ENCODE peak calls at places on chromosomes 5 and 9, in six cellular contexts. Q, G, B, O, S and D are unnamed samples. For H3K4me1 and H3K9me3, the result is how much of the 10 kb centered on the place peaks cover.

GRCh38 chr5:139574641-139575312 is 13.6 kb downstream of the UBE2D2 start:
- DNase-seq in Q (no peak), S (no peak), B (no peak), O (no peak), G (no peak), D (no peak)

GRCh38 chr5:1325870-1326546 is 18.9 kb downstream of the CLPTM1L start:
- DNase-seq in G (no peak), S (no peak), B (no peak), O (no peak), Q (no peak), D (peak)

GRCh38 chr9:33782395-33783152 is 12.8 kb upstream of the PRSS3 start:
- DNase-seq in B (no peak), G (no peak), S (no peak), O (no peak), Q (no peak), D (no peak)

GRCh38 chr5:18305288-18305899 is 671.1 kb downstream of the TAF11L14 start:
- DNase-seq in G (no peak), S (no peak), B (no peak), Q (no peak), O (no peak), D (no peak)

GRCh38 chr9:86202338-86202882 is 57.0 kb downstream of the C9orf153 start:
- DNase-seq in S (no peak), B (no peak), Q (no peak), O (no peak), G (no peak), D (no peak)

GRCh38 chr9:131608469-131609115 is 63.3 kb downstream of the PRRT1B start:
- DNase-seq in S (no peak), G (peak), Q (peak), B (peak), O (peak), D (no peak)

GRCh38 chr5:54758038-54758437 is 227.4 kb downstream of the ESM1 start:
- DNase-seq in O (no peak), S (no peak), G (no peak), B (no peak), Q (no peak), D (no peak)

GRCh38 chr5:120327180-120327579 is 136.9 kb upstream of the PRR16 start:
- DNase-seq in O (no peak), B (no peak), Q (no peak), G (no peak), S (no peak), D (no peak)

GRCh38 chr5:66477591-66477990 is 118.6 kb upstream of the MAST4 start:
- DNase-seq in O (no peak), S (no peak), B (no peak), G (no peak), Q (no peak), D (no peak)

GRCh38 chr9:136725612-136726011 is 13.2 kb downstream of the DIPK1B start:
- DNase-seq in B (no peak), O (no peak), G (no peak), S (no peak), Q (no peak), D (no peak)

GRCh38 chr9:90767523-90768100 is 34.0 kb upstream of the SYK start:
- DNase-seq in Q (no peak), O (no peak), B (no peak), G (no peak), S (no peak), D (no peak)

GRCh38 chr5:56176155-56176798 is 56.9 kb downstream of the ANKRD55 start:
- DNase-seq in G (no peak), Q (no peak), O (no peak), S (no peak), B (no peak), D (no peak)

GRCh38 chr9:83981126-83981871 is 694 bp downstream of the RMI1 start:
- DNase-seq in S (no peak), Q (no peak), B (no peak), O (no peak), G (no peak), D (no peak)

GRCh38 chr9:124020520-124021384 is 9.2 kb downstream of the LHX2 start:
- DNase-seq in O (no peak), S (no peak), Q (no peak), B (peak), G (no peak), D (no peak)

GRCh38 chr5:6636293-6636692 is 3.1 kb downstream of the SRD5A1 start:
- DNase-seq in O (peak), G (peak), Q (peak), S (no peak), B (no peak), D (no peak)

GRCh38 chr9:97572892-97573365 is 60.2 kb downstream of the TSTD2 start:
- DNase-seq in O (no peak), Q (no peak), B (peak), G (no peak), S (no peak), D (peak)

GRCh38 chr5:40497573-40497972 is 182.1 kb upstream of the PTGER4 start:
- DNase-seq in G (no peak), S (no peak), B (no peak), O (no peak), Q (no peak), D (no peak)

GRCh38 chr5:141850183-141850768 is 27.9 kb downstream of the PCDH1 start:
- DNase-seq in O (peak), G (no peak), Q (peak), S (peak), B (no peak), D (no peak)

GRCh38 chr9:89430995-89431394 is 66.9 kb downstream of the SEMA4D start:
- DNase-seq in S (no peak), Q (no peak), O (no peak), G (no peak), B (no peak), D (no peak)

GRCh38 chr5:140481758-140482157 is 65.7 kb upstream of the EIF4EBP3 start:
- DNase-seq in S (no peak), B (no peak), O (no peak), Q (no peak), G (no peak), D (no peak)

GRCh38 chr5:69331528-69332445 is 814 bp downstream of the CCDC125 start:
- DNase-seq in Q (peak), B (no peak), S (no peak), G (no peak), O (no peak), D (no peak)

GRCh38 chr5:60961685-60962084 is 16.7 kb downstream of the NDUFAF2 start:
- DNase-seq in Q (no peak), S (no peak), G (no peak), B (no peak), O (no peak), D (no peak)

GRCh38 chr9:32928912-32929311 is 72.5 kb downstream of the APTX start:
- DNase-seq in G (no peak), Q (no peak), S (no peak), O (no peak), B (no peak), D (no peak)

GRCh38 chr5:40681351-40682311 is 1.9 kb downstream of the PTGER4 start:
- DNase-seq in G (peak), Q (peak), O (peak), S (peak), B (peak), D (peak)

GRCh38 chr5:149818116-149818515 is 88.0 kb downstream of the PPARGC1B start:
- DNase-seq in O (no peak), S (no peak), B (no peak), G (no peak), Q (no peak), D (no peak)
- H3K27ac ChIP-seq in O (no peak), S (no peak), B (no peak), G (no peak), Q (no peak), D (no peak)

DNA sequence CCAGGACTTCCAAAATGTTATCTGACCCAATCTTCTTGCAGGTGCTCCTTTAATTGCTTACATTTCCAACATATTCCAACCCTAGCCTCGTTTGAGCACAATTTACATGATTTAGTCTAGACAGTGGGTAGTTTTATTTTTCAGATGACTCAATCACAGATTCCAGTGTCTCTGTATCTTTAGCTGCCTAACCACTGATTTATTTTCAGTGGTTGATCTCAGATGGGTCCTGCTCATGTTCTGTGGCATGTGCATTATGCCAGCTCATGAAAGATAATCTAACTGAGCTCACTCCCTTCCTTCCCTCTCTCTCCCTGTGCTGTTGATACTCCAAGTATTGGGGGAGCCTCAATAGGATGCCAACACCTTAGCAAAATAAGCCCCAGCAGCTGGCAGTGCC is 106.1 kb upstream of the ICE1 start:
- DNase-seq in G (no peak), S (no peak), Q (no peak), B (no peak), O (no peak), D (no peak)
- H3K4me1 ChIP-seq in G (under half), S (under half), Q (under half), B (under half), O (under half), D (under half)

GRCh38 chr5:4027335-4027734 is 431.7 kb downstream of the IRX1 start:
- DNase-seq in S (no peak), Q (no peak), B (no peak), G (no peak), O (no peak), D (no peak)

GRCh38 chr5:4022991-4023390 is 427.4 kb downstream of the IRX1 start:
- DNase-seq in B (no peak), O (no peak), Q (no peak), S (no peak), G (no peak), D (no peak)

GRCh38 chr5:4022056-4022670 is 426.5 kb downstream of the IRX1 start:
- DNase-seq in Q (no peak), O (no peak), S (no peak), B (no peak), G (no peak), D (no peak)

GRCh38 chr5:4020386-4020785 is 424.8 kb downstream of the IRX1 start:
- DNase-seq in S (no peak), O (no peak), Q (no peak), B (no peak), G (no peak), D (no peak)

GRCh38 chr5:4023701-4024100 is 428.1 kb downstream of the IRX1 start:
- DNase-seq in G (no peak), Q (no peak), O (no peak), S (no peak), B (no peak), D (no peak)
- H3K9me3 ChIP-seq in G (under half), Q (under half), O (under half), S (under half), B (under half), D (under half)

DNA sequence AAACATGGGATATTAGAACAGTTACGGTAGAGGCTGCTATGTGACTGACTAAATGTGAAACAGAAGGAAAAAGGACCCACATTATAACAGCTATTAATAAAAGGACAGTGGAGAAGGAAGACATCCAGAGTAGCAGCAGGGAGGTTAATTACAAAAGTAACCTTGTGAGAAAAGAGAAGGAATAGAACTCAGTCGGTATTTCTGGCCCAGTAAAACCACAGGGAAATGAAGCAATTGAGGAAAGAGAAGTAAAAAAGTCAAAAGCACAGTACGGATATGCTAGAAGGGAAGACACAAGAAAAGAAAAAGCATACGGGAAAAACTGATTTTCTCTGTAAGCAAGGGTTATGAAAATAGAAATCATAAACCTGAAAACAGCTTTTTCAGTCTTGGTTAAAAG is 164.7 kb downstream of the RFX3 start:
- DNase-seq in G (no peak), B (no peak), O (no peak), S (no peak), Q (no peak), D (no peak)
- H3K27ac ChIP-seq in G (no peak), B (no peak), O (no peak), S (no peak), Q (no peak), D (no peak)

DNA sequence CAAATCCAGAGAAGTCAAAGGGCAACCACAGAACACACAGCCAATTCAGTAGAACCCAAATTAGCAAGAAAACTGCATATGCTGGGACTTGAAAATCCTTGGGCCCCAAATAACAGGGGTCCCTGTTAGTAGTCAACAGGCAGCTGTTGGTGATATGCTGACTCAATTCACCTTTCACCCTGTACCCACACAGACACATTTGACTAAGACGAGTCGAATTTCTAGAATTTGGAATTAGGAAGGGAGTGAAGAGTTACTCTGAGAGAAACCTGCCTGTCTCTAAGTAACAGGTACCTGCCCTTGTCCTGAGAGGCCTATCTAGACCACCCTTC is 817 bp upstream of the VCP start:
- DNase-seq in G (no peak), Q (no peak), S (no peak), B (no peak), O (no peak), D (no peak)
- H3K4me1 ChIP-seq in G (under half), Q (under half), S (under half), B (under half), O (under half), D (under half)

GRCh38 chr9:135647897-135648296 is 8.6 kb upstream of the GLT6D1 start:
- DNase-seq in B (no peak), Q (no peak), G (no peak), O (no peak), S (no peak), D (no peak)
- H3K9me3 ChIP-seq in B (under half), Q (under half), G (under half), O (under half), S (under half), D (under half)

DNA sequence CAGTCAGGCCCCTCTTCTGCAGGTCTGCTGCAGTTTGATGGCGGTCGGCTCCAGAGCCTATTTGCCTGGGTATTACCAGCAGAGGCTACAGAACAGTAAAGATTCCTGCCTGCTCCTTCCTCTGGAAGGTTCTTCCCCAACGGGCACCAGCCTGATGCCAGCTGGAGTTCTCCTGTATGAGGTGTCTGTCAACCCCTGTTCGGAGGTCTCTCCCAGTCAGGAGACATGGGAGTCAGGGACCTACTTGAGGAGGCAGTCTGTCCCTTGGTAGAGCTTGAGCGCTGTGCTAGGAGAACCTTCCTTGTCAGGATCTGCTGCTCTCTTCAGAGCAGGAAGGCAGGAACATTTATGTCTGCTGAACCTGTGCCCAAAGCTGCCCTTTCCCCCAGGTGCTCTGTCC is 138.4 kb upstream of the IQGAP2 start:
- DNase-seq in S (no peak), O (no peak), G (no peak), B (no peak), Q (no peak), D (no peak)
- H3K27ac ChIP-seq in S (no peak), O (no peak), G (no peak), B (no peak), Q (no peak), D (no peak)

DNA sequence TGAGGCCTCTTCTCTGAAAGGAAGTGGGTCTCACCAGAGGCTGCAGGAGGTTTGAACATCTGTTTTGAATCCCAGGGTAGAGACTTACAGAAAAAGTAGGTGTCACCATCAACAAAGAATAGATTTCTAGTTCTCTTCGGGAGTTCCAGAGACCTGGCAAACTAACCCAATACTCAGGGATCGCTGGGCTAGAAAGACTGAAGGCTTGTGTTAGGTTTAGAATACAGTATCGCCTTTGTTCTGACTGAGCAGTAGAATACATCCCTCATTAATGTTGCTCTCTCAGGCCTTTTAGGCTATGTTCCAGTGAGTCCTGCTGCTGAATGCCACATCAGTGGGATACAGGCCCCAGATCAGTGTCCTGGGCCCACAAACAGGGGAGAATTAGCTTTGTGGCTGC is 27.2 kb downstream of the RUSC2 start:
- DNase-seq in S (no peak), G (no peak), Q (no peak), O (no peak), B (no peak), D (no peak)
- H3K4me1 ChIP-seq in S (under half), G (half or more), Q (under half), O (under half), B (half or more), D (half or more)